ENCODE peak calls at places on chromosomes 6 and 20, in four cellular contexts. B is K562, O is WTC11, M is GM12878. Q is an unnamed sample.

GRCh38 chr6:30685157-30685976 is 1.1 kb downstream of the PPP1R18 start:
- DNase-seq in M (no peak), B (peak; percentile 57), O (no peak), Q (no peak)

GRCh38 chr6:2448826-2449571 is 203.6 kb upstream of the GMDS start:
- DNase-seq in B (peak; percentile 61), M (no peak), O (peak; percentile 33), Q (peak; percentile 72)

GRCh38 chr6:148142821-148143220 is 199.8 kb upstream of the SASH1 start:
- DNase-seq in M (no peak), O (no peak), B (no peak), Q (no peak)

GRCh38 chr6:113318553-113318952 is 538.6 kb upstream of the MARCKS start:
- DNase-seq in B (no peak), M (no peak), O (no peak), Q (no peak)

GRCh38 chr6:144955853-144956252 is 670.7 kb downstream of the UTRN start:
- DNase-seq in M (no peak), O (no peak), B (no peak), Q (no peak)

GRCh38 chr6:8180327-8181161 is 78.2 kb upstream of the EEF1E1 start:
- DNase-seq in O (no peak), B (no peak), M (no peak), Q (no peak)

GRCh38 chr20:34571753-34572152 is 13.2 kb downstream of the MAP1LC3A start:
- DNase-seq in O (no peak), M (no peak), B (no peak), Q (no peak)

GRCh38 chr6:3742426-3743344 is 8.8 kb downstream of the PXDC1 start:
- DNase-seq in B (peak; percentile 81), O (peak; percentile 93), M (no peak), Q (peak; percentile 78)

GRCh38 chr20:36308986-36309385 is 2.8 kb downstream of the DLGAP4 start:
- DNase-seq in M (no peak), O (no peak), B (no peak), Q (no peak)

GRCh38 chr6:166739655-166740318 is 112.7 kb upstream of the RPS6KA2 start:
- DNase-seq in M (no peak), B (no peak), O (no peak), Q (no peak)

DNA sequence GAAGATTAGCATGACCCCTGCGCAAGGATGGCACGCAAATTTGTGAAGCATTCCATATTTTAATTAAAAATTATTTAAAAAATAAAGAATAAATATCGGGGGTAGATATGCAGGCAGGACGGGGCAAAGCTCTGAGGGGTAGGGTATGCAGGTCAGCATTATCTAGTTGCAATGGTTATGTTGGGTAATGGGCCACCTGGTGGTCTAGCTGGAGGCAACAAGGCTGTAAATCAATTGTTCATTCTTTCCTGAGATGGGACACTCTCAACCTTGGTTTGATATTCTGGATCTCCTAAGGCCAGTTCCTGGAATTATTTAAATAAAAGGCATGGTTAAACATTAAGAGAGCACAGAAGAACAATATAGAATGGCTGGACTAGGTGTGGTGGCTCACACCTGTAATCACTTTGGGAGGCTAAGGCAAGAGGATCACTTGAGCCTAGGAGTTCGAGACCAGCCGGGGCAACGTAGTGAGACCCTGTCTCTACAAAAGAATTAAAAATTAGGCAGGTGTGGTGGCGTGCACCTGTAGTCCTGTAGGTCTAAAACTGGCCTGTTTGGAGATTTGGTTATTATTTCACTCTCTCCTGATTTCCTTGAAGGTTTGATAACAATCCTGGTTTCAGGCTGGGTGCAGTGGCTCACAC is 15.5 kb downstream of the SRSF6 start:
- DNase-seq in B (no peak), M (no peak), O (no peak), Q (no peak)
- TF ChIP-seq NR2C2 in B (no peak), M (no peak), O (no peak), Q (no peak)

DNA sequence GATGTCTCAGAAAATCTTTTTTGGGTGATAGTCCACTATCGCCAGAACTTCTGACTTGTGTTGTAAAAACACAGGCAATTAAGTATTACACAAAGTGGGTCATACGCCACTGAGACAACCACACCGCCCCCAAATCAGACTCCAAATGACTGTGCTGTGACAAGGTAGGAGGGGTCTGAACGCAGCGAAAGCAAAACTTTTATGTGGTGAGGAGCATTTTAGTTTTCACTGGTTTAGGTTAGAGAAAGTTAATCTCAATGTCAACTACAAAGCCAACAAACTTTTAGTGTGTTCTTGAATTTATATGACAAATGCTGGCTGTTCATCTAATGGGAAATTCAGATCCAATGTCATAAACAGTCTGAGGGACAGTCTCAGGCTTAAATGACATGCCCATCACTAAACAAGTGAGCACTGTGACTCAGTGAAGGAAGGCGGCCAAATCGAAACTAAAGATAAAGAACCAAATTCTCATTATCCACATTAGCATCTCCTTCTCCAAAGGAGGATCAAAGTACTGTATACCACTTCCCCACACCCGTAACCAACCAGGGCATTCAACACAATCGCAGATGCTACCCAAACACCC is 186.7 kb downstream of the GJA10 start:
- DNase-seq in B (no peak), M (peak; percentile 15), O (no peak), Q (no peak)
- TF ChIP-seq NR2C2 in B (no peak), M (no peak), O (no peak), Q (no peak)

GRCh38 chr6:45830441-45831139 is 185.1 kb downstream of the CLIC5 start:
- DNase-seq in B (no peak), O (no peak), M (peak; percentile 86), Q (no peak)
- TF ChIP-seq NR2C2 in B (no peak), O (no peak), M (no peak), Q (no peak)

GRCh38 chr6:112018619-112019416 is 35.1 kb upstream of the CCN6 start:
- DNase-seq in O (no peak), B (no peak), M (no peak), Q (peak; percentile 87)
- TF ChIP-seq NR2C2 in O (no peak), B (no peak), M (no peak), Q (peak; percentile 44)

GRCh38 chr6:25392372-25392771 is 113.2 kb downstream of the CARMIL1 start:
- DNase-seq in O (no peak), B (no peak), M (no peak), Q (no peak)

GRCh38 chr6:25387483-25387882 is 108.3 kb downstream of the CARMIL1 start:
- DNase-seq in B (no peak), O (no peak), M (no peak), Q (no peak)

GRCh38 chr6:25388776-25389175 is 109.6 kb downstream of the CARMIL1 start:
- DNase-seq in O (no peak), M (no peak), B (no peak), Q (no peak)

GRCh38 chr6:25387921-25388320 is 108.7 kb downstream of the CARMIL1 start:
- DNase-seq in B (no peak), M (no peak), O (no peak), Q (no peak)

DNA sequence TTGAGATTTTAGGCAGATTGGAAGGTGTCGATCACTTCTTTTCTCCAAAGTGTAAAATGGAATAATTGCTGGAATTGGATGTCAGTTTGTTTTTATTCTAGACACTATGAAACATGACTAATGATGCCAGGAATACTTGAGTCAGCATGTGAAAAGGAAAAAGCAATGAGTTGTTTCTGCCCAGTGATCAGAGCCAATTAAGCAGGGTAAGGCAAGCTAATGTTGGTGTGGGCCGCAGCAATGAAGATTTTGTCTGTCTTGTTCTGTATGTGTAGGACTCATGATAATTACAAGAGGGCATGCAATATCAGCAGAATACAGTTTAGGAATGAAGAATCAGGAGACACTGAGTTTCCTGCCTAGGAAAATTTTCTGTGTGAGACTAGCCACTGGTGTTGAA is 110.3 kb downstream of the CARMIL1 start:
- DNase-seq in M (no peak), O (no peak), B (no peak), Q (no peak)
- TF ChIP-seq NR2C2 in M (no peak), O (no peak), B (no peak), Q (no peak)

GRCh38 chr6:111992851-111993250 is 61.1 kb upstream of the CCN6 start:
- DNase-seq in M (no peak), B (no peak), O (no peak), Q (no peak)

GRCh38 chr6:111993342-111993741 is 60.6 kb upstream of the CCN6 start:
- DNase-seq in B (no peak), O (no peak), M (no peak), Q (no peak)

GRCh38 chr6:111996159-111996558 is 57.7 kb upstream of the CCN6 start:
- DNase-seq in O (no peak), B (no peak), M (no peak), Q (no peak)

GRCh38 chr6:111995409-111995808 is 58.5 kb upstream of the CCN6 start:
- DNase-seq in O (no peak), B (no peak), M (no peak), Q (no peak)

DNA sequence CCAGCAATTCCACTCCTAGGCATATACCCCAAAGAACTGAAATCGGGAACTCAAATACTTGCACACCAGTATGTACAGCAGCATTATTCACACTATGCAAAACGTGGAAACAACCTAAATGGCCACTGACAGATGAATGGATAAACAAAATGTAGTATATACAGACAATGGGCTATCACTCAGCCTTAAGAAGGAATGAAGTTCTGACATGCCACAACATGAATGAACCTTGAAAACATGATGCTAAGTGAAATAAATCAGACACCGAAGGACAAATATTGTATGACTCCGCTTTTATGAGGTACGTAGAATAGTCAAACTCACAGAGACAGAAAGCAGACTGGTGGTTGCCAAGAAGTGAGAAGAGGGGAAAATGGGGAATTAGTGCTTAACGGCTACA is 59.1 kb upstream of the CCN6 start:
- DNase-seq in B (no peak), O (no peak), M (no peak), Q (no peak)
- TF ChIP-seq NR2C2 in B (no peak), O (no peak), M (no peak), Q (no peak)

DNA sequence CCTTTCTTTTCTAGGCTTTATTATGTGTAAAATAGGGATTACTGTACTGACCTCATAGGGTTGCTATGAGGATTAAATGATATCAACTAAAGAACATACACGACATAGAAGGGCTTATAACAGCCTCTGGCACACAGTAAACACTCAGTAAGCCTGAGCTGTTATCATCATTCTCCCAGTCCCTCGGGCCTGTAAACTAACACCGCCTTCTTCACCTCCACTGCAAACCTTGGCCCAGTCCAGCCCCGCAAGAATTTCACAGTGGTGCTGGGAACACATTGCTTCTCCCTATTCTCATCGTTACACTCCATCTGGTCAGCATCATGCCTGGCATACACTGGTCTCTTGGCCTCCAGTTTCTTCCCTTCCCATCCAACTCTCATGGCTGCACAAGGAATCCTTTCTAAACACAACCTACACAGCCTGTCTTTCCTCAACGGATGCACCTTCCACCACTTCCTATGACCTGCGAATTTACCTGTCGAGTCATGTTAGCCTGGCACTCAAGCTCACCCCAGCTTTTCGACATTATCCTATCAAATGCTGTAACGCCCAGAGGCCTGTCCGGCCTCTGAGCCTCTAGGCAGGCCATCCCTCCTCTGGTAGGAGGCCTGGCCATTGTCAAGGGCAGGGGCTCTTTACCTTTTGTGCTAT is 92.1 kb downstream of the FYN start:
- DNase-seq in O (no peak), M (no peak), B (peak; percentile 48), Q (no peak)
- TF ChIP-seq NR2C2 in O (no peak), M (no peak), B (no peak), Q (no peak)

GRCh38 chr6:17790486-17790885 is 83.8 kb upstream of the NUP153 start:
- DNase-seq in M (no peak), O (no peak), B (no peak), Q (no peak)
- TF ChIP-seq NR2C2 in M (no peak), O (no peak), B (no peak), Q (no peak)

GRCh38 chr20:51128198-51128597 is 105.3 kb upstream of the KCNG1 start:
- DNase-seq in O (no peak), B (no peak), M (no peak), Q (no peak)
- TF ChIP-seq NR2C2 in O (no peak), B (no peak), M (no peak), Q (no peak)